ENCODE peak calls at places on chromosomes 6 and 20, in five cellular contexts. M, F, P, Q and G are unnamed samples. For H3K27me3, the result is how much of the 10 kb centered on the place peaks cover.

GRCh38 chr20:49724637-49725606 is 11.2 kb upstream of the B4GALT5 start:
- DNase-seq in M (peak), F (no peak), P (peak), Q (peak), G (peak)

GRCh38 chr6:45464685-45465084 is 87.0 kb upstream of the SUPT3H start:
- DNase-seq in M (no peak), F (no peak), P (no peak), Q (no peak), G (no peak)

GRCh38 chr6:78465042-78465634 is 402.2 kb upstream of the IRAK1BP1 start:
- DNase-seq in M (no peak), F (no peak), P (no peak), Q (no peak), G (no peak)

GRCh38 chr6:89353702-89354392 is 1.3 kb upstream of the UBE2J1 start:
- DNase-seq in M (no peak), F (no peak), P (no peak), Q (no peak), G (no peak)

GRCh38 chr20:58402305-58402704 is 13.3 kb downstream of the VAPB start:
- DNase-seq in M (no peak), F (no peak), P (no peak), Q (no peak), G (no peak)

GRCh38 chr20:39853664-39854063 is 835.4 kb downstream of the MAFB start:
- DNase-seq in M (peak), F (no peak), P (no peak), Q (no peak), G (no peak)

GRCh38 chr6:134307074-134307473 is 10.8 kb downstream of the SGK1 start:
- DNase-seq in M (no peak), F (no peak), P (no peak), Q (no peak), G (no peak)

GRCh38 chr6:119467478-119468081 is 118.0 kb upstream of the MAN1A1 start:
- DNase-seq in M (peak), F (no peak), P (no peak), Q (no peak), G (no peak)

GRCh38 chr20:844473-845225 is 11.1 kb downstream of the FAM110A start:
- DNase-seq in M (peak), F (peak), P (peak), Q (peak), G (peak)
- H3K27me3 ChIP-seq in M (under half), F (under half), P (under half), Q (under half), G (under half)

DNA sequence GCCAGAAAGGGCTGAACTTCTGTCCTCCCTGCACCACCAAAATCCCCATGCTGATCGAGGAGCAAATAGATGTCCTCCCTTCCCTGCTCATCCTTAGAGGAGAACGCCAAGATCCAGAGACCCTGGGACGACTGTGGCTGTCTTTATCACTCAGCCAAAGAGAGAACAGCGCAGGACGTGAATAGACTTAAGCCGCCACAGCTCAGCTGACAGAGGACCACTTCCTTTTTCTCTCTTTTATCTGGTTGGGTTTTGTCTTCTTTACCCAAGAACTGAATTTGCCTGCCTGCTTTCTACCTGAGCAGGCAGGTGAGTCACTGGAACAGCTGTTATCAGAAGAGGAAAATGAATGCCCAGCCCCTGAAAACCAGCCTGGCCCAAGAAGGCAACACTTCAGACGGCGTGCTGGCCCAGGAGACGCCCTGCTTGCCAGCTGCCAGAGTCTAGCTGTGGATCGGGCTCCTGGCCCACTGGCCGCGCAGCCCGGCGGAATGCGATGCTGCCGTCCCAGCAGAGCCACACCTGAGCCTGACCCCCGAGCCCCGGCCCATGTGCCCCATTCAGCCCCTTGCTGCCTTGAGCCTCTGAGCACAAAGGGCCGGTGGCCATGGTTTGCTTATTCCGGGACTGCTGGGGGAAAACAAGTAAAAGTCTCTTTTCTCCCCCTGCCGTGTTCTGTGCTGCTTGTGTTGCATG is 82.2 kb downstream of the TCP11 start:
- DNase-seq in M (no peak), F (peak), P (no peak), Q (no peak), G (no peak)
- H3K4me3 ChIP-seq in M (no peak), F (no peak), P (no peak), Q (no peak), G (no peak)

GRCh38 chr6:165991341-165991740 is 176.3 kb downstream of the TBXT start:
- DNase-seq in M (no peak), F (no peak), P (no peak), Q (no peak), G (no peak)

GRCh38 chr6:165988306-165988756 is 179.3 kb downstream of the TBXT start:
- DNase-seq in M (no peak), F (no peak), P (no peak), Q (no peak), G (no peak)

GRCh38 chr6:165988757-165989456 is 178.7 kb downstream of the TBXT start:
- DNase-seq in M (peak), F (peak), P (peak), Q (no peak), G (peak)

GRCh38 chr6:165987483-165988305 is 180.0 kb downstream of the TBXT start:
- DNase-seq in M (peak), F (peak), P (peak), Q (peak), G (peak)

GRCh38 chr6:165990216-165990615 is 177.4 kb downstream of the TBXT start:
- DNase-seq in M (no peak), F (no peak), P (no peak), Q (no peak), G (no peak)
- H3K27me3 ChIP-seq in M (under half), F (under half), P (under half), Q (under half), G (under half)

GRCh38 chr20:31862157-31862470 is 8.2 kb downstream of the DUSP15 start:
- DNase-seq in M (no peak), F (no peak), P (no peak), Q (no peak), G (no peak)
- H3K4me3 ChIP-seq in M (no peak), F (peak), P (no peak), Q (no peak), G (no peak)

GRCh38 chr6:41156771-41157170 is 2.6 kb upstream of the TREML1 start:
- DNase-seq in M (no peak), F (no peak), P (no peak), Q (no peak), G (no peak)
- H3K27me3 ChIP-seq in M (under half), F (under half), P (under half), Q (under half), G (under half)

DNA sequence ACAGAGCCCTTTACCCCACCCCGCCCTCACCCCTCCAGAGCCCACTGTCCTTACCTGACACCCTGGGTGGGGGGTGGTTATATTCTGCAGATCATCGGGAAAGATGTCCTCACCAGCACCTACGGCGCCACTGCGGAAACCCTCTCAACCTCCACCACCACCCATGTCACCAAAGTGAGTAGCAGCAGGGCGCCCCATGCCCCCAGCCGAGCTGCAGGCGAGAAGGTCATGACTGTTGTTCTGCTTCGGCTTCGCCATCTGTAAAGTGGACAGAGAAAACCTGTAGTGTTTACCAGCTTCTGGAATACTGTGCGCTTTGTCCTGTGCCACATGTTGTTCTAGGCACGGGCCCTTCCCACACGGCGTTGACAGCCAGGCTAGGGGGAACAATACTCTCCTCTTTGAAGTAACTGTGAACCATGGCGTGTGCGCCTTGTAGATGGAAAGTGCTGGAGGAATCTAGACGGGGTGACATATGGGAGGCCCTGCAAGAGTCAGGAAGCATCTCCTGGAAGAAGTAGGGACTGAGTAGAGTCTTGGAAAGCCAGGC is 16.5 kb upstream of the AAR2 start:
- DNase-seq in M (no peak), F (no peak), P (no peak), Q (no peak), G (no peak)
- H3K4me3 ChIP-seq in M (no peak), F (no peak), P (no peak), Q (no peak), G (no peak)

GRCh38 chr20:62477669-62478450 is 2.1 kb upstream of the GATA5 start:
- DNase-seq in M (no peak), F (peak), P (no peak), Q (no peak), G (no peak)

GRCh38 chr20:62482136-62482833 is 6.5 kb upstream of the GATA5 start:
- DNase-seq in M (no peak), F (no peak), P (no peak), Q (no peak), G (no peak)

GRCh38 chr20:62481441-62482135 is 5.8 kb upstream of the GATA5 start:
- DNase-seq in M (no peak), F (no peak), P (no peak), Q (no peak), G (no peak)

GRCh38 chr20:62479218-62479617 is 3.4 kb upstream of the GATA5 start:
- DNase-seq in M (no peak), F (no peak), P (no peak), Q (no peak), G (no peak)

DNA sequence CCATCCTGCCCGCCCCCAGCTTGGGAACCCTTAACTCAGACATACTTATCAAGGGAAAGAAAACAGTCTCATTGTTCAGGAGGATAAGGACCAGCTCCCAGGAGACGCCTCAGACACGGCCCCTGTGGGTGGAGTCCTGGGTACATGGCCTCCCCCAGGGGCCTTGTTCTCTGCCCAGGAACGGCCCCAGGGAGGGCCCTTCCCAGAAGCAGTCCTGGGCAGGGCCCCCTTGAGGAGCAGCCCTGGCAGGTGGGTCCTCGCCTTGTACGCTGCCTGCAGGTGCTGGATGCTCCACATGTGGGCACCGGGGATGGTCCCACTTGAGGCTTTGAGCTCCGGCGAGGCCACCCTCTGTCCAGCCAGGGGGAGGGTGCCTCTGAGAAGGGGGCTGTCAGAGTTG is 4.5 kb upstream of the GATA5 start:
- DNase-seq in M (no peak), F (no peak), P (no peak), Q (no peak), G (no peak)
- H3K27me3 ChIP-seq in M (half or more), F (under half), P (half or more), Q (under half), G (under half)

GRCh38 chr6:73579851-73580246 is 59.0 kb upstream of the EEF1A1 start:
- DNase-seq in M (peak), F (no peak), P (no peak), Q (peak), G (peak)
- H3K4me3 ChIP-seq in M (no peak), F (no peak), P (no peak), Q (peak), G (no peak)

GRCh38 chr6:132063204-132063603 is 112.0 kb upstream of the CCN2 start:
- DNase-seq in M (no peak), F (no peak), P (no peak), Q (no peak), G (no peak)
- H3K27me3 ChIP-seq in M (under half), F (under half), P (under half), Q (under half), G (under half)

DNA sequence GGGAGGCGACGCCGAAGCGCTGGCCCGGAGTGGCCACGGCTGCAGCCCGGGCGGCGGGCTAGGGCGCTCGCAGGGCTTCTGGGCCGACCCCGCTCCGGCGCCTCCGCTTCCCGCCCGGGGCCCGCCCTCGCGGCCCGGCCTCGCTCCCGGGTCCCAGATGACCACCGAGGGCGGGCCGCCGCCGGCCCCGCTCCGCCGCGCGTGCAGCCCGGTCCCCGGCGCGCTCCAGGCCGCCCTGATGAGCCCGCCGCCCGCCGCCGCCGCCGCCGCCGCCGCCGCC is 355 bp downstream of the FOXF2 start:
- DNase-seq in M (no peak), F (no peak), P (no peak), Q (no peak), G (no peak)
- H3K4me3 ChIP-seq in M (no peak), F (no peak), P (no peak), Q (peak), G (peak)